ENCODE peak calls at places on chromosomes 16 and 17, in seven cellular contexts. G is breast epithelium, X is spleen, W is lower leg skin, L is stomach, F is uterus, V is transverse colon. Q is an unnamed sample.
A peak's percentile ranks its signal among the peaks of the same experiment; 100 is the strongest.

GRCh38 chr17:28547623-28548416 is 4.6 kb downstream of the UNC119 start:
- DNase-seq in F (peak; percentile 46), W (peak; percentile 47), G (peak; percentile 60), X (peak; percentile 92), L (peak; percentile 83), V (peak; percentile 87), Q (peak; percentile 89)

GRCh38 chr16:89094252-89094901 is 725 bp downstream of the ACSF3 start:
- DNase-seq in V (peak; percentile 39), G (no peak), W (no peak), L (no peak), F (no peak), X (no peak), Q (peak; percentile 31)

GRCh38 chr16:66295761-66296546 is 70.5 kb upstream of the CDH5 start:
- DNase-seq in G (no peak), X (peak; percentile 33), W (no peak), F (no peak), L (peak; percentile 10), V (no peak), Q (peak; percentile 28)

GRCh38 chr16:57271867-57272495 is 12.5 kb downstream of the PLLP start:
- DNase-seq in G (no peak), V (no peak), X (no peak), W (no peak), F (no peak), L (no peak), Q (peak; percentile 38)

GRCh38 chr16:9047689-9048301 is 43.6 kb upstream of the HAPSTR1 start:
- DNase-seq in X (peak; percentile 77), W (peak; percentile 93), V (peak; percentile 79), G (peak; percentile 85), F (peak; percentile 87), L (peak; percentile 86), Q (peak; percentile 84)

GRCh38 chr17:48048321-48049140 is at the start of gene NFE2L1:
- DNase-seq in V (peak; percentile 95), X (no peak), G (peak; percentile 85), L (peak; percentile 90), F (peak; percentile 93), W (peak; percentile 87), Q (peak; percentile 94)

GRCh38 chr17:68248199-68248825 is 469 bp downstream of the AMZ2 start:
- DNase-seq in L (peak; percentile 49), V (peak; percentile 63), W (no peak), F (peak; percentile 77), G (no peak), X (no peak), Q (no peak)

GRCh38 chr17:75910699-75911098 is 6.0 kb upstream of the MRPL38 start:
- DNase-seq in V (no peak), L (peak; percentile 68), X (no peak), W (no peak), G (no peak), F (no peak), Q (no peak)

GRCh38 chr17:33475594-33475993 is 182.5 kb upstream of the ASIC2 start:
- DNase-seq in V (no peak), X (no peak), W (no peak), F (no peak), L (no peak), G (no peak), Q (no peak)

GRCh38 chr16:69188716-69189115 is 1.8 kb downstream of the SNTB2 start:
- DNase-seq in V (no peak), G (no peak), X (no peak), L (no peak), F (no peak), W (no peak), Q (no peak)

GRCh38 chr16:56932588-56933265 is 785 bp downstream of the HERPUD1 start:
- DNase-seq in X (peak; percentile 94), F (peak; percentile 78), L (peak; percentile 80), W (peak; percentile 89), G (peak; percentile 83), V (peak; percentile 81), Q (peak; percentile 90)

GRCh38 chr16:77724174-77724573 is 1.9 kb downstream of the NUDT7 start:
- DNase-seq in F (no peak), L (no peak), X (no peak), V (no peak), G (no peak), W (no peak), Q (no peak)

GRCh38 chr17:74631468-74632195 is 8.1 kb upstream of the CD300E start:
- DNase-seq in W (peak; percentile 21), L (no peak), F (no peak), X (no peak), V (no peak), G (no peak), Q (no peak)

GRCh38 chr17:66290097-66290722 is 12.2 kb upstream of the PRKCA start:
- DNase-seq in X (no peak), G (no peak), V (no peak), W (no peak), L (no peak), F (no peak), Q (no peak)

GRCh38 chr16:57134982-57135381 is 42.6 kb downstream of the CPNE2 start:
- DNase-seq in X (peak; percentile 82), V (peak; percentile 71), F (no peak), G (no peak), W (no peak), L (no peak), Q (peak; percentile 53)

GRCh38 chr16:57802635-57803412 is 533 bp upstream of the KIFC3 start:
- DNase-seq in W (no peak), F (no peak), L (peak; percentile 37), X (no peak), G (no peak), V (no peak), Q (no peak)

GRCh38 chr17:73616120-73616872 is 27.9 kb downstream of the SDK2 start:
- DNase-seq in L (no peak), F (no peak), W (no peak), V (no peak), X (no peak), G (no peak), Q (no peak)

GRCh38 chr16:30700971-30701370 is 2.0 kb downstream of the SRCAP start:
- DNase-seq in G (no peak), W (no peak), F (no peak), X (no peak), L (no peak), V (no peak), Q (no peak)

GRCh38 chr17:76570457-76570856 is 15.2 kb downstream of the ST6GALNAC2 start:
- DNase-seq in L (no peak), G (no peak), V (no peak), F (no peak), X (peak; percentile 58), W (no peak), Q (no peak)

GRCh38 chr16:51939371-51940005 is 607.5 kb downstream of the TOX3 start:
- DNase-seq in G (no peak), L (no peak), X (no peak), F (no peak), W (no peak), V (no peak), Q (no peak)

GRCh38 chr16:61237804-61238485 is 798.3 kb downstream of the CDH8 start:
- DNase-seq in F (no peak), V (no peak), G (no peak), X (no peak), L (no peak), W (no peak), Q (no peak)

GRCh38 chr17:68600123-68600880 is 865 bp downstream of the FAM20A start:
- DNase-seq in W (no peak), X (peak; percentile 79), V (peak; percentile 10), F (peak; percentile 68), L (peak; percentile 72), G (no peak), Q (no peak)

GRCh38 chr17:80664217-80664780 is 119.7 kb downstream of the RPTOR start:
- DNase-seq in F (no peak), X (no peak), W (no peak), L (no peak), V (no peak), G (no peak), Q (no peak)

GRCh38 chr17:39187152-39187830 is 10.2 kb downstream of the CACNB1 start:
- DNase-seq in X (no peak), L (no peak), V (peak; percentile 62), G (no peak), F (no peak), W (no peak), Q (no peak)

GRCh38 chr17:74599023-74599399 is 6.9 kb upstream of the CD300LD start:
- DNase-seq in W (no peak), X (no peak), V (no peak), F (no peak), L (no peak), G (no peak), Q (no peak)

GRCh38 chr17:78412403-78412802 is 34.0 kb downstream of the PGS1 start:
- DNase-seq in X (peak; percentile 83), V (no peak), G (no peak), F (no peak), L (no peak), W (no peak), Q (no peak)

DNA sequence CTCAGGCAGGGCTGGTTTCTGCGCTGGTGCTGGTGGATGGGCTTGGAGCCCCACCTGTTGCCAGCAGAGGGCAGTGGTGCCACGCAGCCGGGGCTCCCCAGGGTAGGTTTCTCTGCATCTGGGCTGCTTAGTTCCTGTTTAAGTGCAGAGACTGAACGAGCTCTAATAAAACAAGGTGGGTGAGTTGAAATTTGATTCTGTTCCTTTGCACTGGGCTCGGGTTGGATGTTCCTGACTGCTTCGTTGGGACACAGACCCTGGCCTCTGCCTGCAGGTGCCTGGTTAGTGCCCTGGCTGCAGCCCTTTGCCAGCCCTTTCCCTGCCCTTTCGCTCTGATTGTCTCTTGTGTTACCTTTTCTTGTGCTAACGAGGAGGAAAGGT is 30.0 kb downstream of the TBCD start:
- DNase-seq in W (peak; percentile 77), L (peak; percentile 89), F (peak; percentile 75), G (peak; percentile 59), V (peak; percentile 88), X (peak; percentile 97), Q (peak; percentile 93)
- TF ChIP-seq POLR2A in W (no peak), L (no peak), F (no peak), G (no peak), V (no peak), X (no peak), Q (no peak)

GRCh38 chr17:45317113-45317820 is 447 bp upstream of the MAP3K14 start:
- DNase-seq in V (peak; percentile 100), G (peak; percentile 100), X (peak; percentile 100), F (peak; percentile 100), L (peak; percentile 100), W (peak; percentile 100), Q (peak; percentile 100)
- TF ChIP-seq POLR2A in V (peak; percentile 19), G (no peak), X (no peak), F (peak; percentile 9), L (peak; percentile 21), W (no peak), Q (no peak)

GRCh38 chr17:15260376-15261062 is 4.6 kb downstream of the PMP22 start:
- DNase-seq in V (peak; percentile 85), G (peak; percentile 74), W (peak; percentile 85), L (peak; percentile 84), F (peak; percentile 91), X (peak; percentile 92), Q (peak; percentile 91)
- TF ChIP-seq POLR2A in V (peak; percentile 31), G (no peak), W (no peak), L (no peak), F (peak; percentile 6), X (no peak), Q (no peak)

GRCh38 chr17:54111576-54111975 is 288.8 kb downstream of the KIF2B start:
- DNase-seq in F (no peak), L (no peak), G (no peak), W (no peak), X (no peak), V (no peak), Q (no peak)

DNA sequence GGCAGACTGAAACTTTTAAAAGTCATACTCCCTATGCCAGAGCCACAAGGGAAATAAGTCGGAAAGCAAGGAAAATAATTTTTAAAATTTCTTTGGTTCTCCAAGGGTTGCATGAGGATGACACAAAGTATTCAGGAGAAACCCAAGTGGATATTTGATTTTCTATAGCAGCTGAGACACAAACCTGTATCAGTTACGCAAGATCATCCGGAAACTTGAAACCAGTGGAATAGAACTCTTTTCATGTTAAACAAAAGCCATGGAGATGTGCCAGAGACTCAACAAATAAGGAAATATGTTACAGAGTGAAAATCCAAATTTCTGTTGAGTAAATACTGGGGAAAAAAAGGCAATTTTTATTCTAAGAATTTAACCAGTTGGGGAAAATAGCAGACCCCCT is 294.7 kb downstream of the KIF2B start:
- DNase-seq in F (no peak), V (no peak), L (no peak), G (no peak), X (no peak), W (no peak), Q (no peak)
- TF ChIP-seq POLR2A in F (no peak), V (no peak), L (no peak), G (no peak), X (no peak), W (no peak), Q (no peak)